ENCODE peak calls at places on chromosome 22, in six cellular contexts. One of them, this sample, is unnamed.

GRCh38 chr22:32331236-32331917 is 26.3 kb upstream of the RFPL3 start:
- DNase-seq in NCI-H1417: no peak
- DNase-seq in DMS153: no peak
- DNase-seq in A673: peak
- DNase-seq in kidney tubule cell: no peak
- DNase-seq in brain microvascular endothelial cell: no peak
- DNase-seq in this sample: no peak

GRCh38 chr22:26561756-26562417 is 28.0 kb downstream of the TPST2 start:
- DNase-seq in NCI-H1417: no peak
- DNase-seq in DMS153: no peak
- DNase-seq in A673: no peak
- DNase-seq in kidney tubule cell: no peak
- DNase-seq in brain microvascular endothelial cell: no peak
- DNase-seq in this sample: no peak

GRCh38 chr22:38699784-38700183 is 959 bp downstream of the JOSD1 start:
- DNase-seq in NCI-H1417: no peak
- DNase-seq in DMS153: no peak
- DNase-seq in A673: peak
- DNase-seq in kidney tubule cell: peak
- DNase-seq in brain microvascular endothelial cell: no peak
- DNase-seq in this sample: no peak

GRCh38 chr22:36873614-36874308 is 13.0 kb downstream of the NCF4 start:
- DNase-seq in NCI-H1417: no peak
- DNase-seq in DMS153: no peak
- DNase-seq in A673: peak
- DNase-seq in kidney tubule cell: peak
- DNase-seq in brain microvascular endothelial cell: peak
- DNase-seq in this sample: peak

GRCh38 chr22:37676691-37677627 is 1.5 kb downstream of the LGALS1 start:
- DNase-seq in NCI-H1417: peak
- DNase-seq in DMS153: peak
- DNase-seq in A673: peak
- DNase-seq in kidney tubule cell: peak
- DNase-seq in brain microvascular endothelial cell: peak
- DNase-seq in this sample: peak

GRCh38 chr22:24284747-24285203 is 14.1 kb downstream of the SPECC1L start:
- DNase-seq in NCI-H1417: no peak
- DNase-seq in DMS153: no peak
- DNase-seq in A673: no peak
- DNase-seq in kidney tubule cell: peak
- DNase-seq in brain microvascular endothelial cell: peak
- DNase-seq in this sample: no peak

GRCh38 chr22:35609261-35609660 is 7.9 kb downstream of the MB start:
- DNase-seq in NCI-H1417: no peak
- DNase-seq in DMS153: no peak
- DNase-seq in A673: no peak
- DNase-seq in kidney tubule cell: no peak
- DNase-seq in brain microvascular endothelial cell: no peak
- DNase-seq in this sample: no peak

GRCh38 chr22:21087119-21087518 is 41.4 kb downstream of the LRRC74B start:
- DNase-seq in NCI-H1417: no peak
- DNase-seq in DMS153: no peak
- DNase-seq in A673: no peak
- DNase-seq in kidney tubule cell: no peak
- DNase-seq in brain microvascular endothelial cell: no peak
- DNase-seq in this sample: no peak

GRCh38 chr22:40036591-40037225 is 42.0 kb downstream of the FAM83F start:
- DNase-seq in NCI-H1417: peak
- DNase-seq in DMS153: no peak
- DNase-seq in A673: peak
- DNase-seq in kidney tubule cell: peak
- DNase-seq in brain microvascular endothelial cell: peak
- DNase-seq in this sample: peak

GRCh38 chr22:25702046-25702445 is 39.9 kb upstream of the MYO18B start:
- DNase-seq in NCI-H1417: peak
- DNase-seq in DMS153: no peak
- DNase-seq in A673: peak
- DNase-seq in kidney tubule cell: peak
- DNase-seq in brain microvascular endothelial cell: no peak
- DNase-seq in this sample: no peak

GRCh38 chr22:30287626-30288413 is 1.5 kb downstream of the CASTOR1 start:
- DNase-seq in NCI-H1417: peak
- DNase-seq in DMS153: peak
- DNase-seq in A673: peak
- DNase-seq in kidney tubule cell: peak
- DNase-seq in brain microvascular endothelial cell: peak
- DNase-seq in this sample: peak

GRCh38 chr22:37173709-37174108 is 14.3 kb downstream of the C1QTNF6 start:
- DNase-seq in NCI-H1417: no peak
- DNase-seq in DMS153: no peak
- DNase-seq in A673: no peak
- DNase-seq in kidney tubule cell: no peak
- DNase-seq in brain microvascular endothelial cell: no peak
- DNase-seq in this sample: no peak

GRCh38 chr22:20531404-20532181 is 24.2 kb downstream of the MED15 start:
- DNase-seq in NCI-H1417: peak
- DNase-seq in DMS153: peak
- DNase-seq in A673: peak
- DNase-seq in kidney tubule cell: peak
- DNase-seq in brain microvascular endothelial cell: peak
- DNase-seq in this sample: no peak

GRCh38 chr22:39136317-39136716 is 16.2 kb downstream of the CBX7 start:
- DNase-seq in NCI-H1417: no peak
- DNase-seq in DMS153: no peak
- DNase-seq in A673: no peak
- DNase-seq in kidney tubule cell: no peak
- DNase-seq in brain microvascular endothelial cell: no peak
- DNase-seq in this sample: no peak

GRCh38 chr22:37504964-37505363 is 14.3 kb downstream of the CARD10 start:
- DNase-seq in NCI-H1417: no peak
- DNase-seq in DMS153: no peak
- DNase-seq in A673: no peak
- DNase-seq in kidney tubule cell: no peak
- DNase-seq in brain microvascular endothelial cell: no peak
- DNase-seq in this sample: no peak

GRCh38 chr22:19429950-19430889 is 1.3 kb downstream of the HIRA start:
- DNase-seq in NCI-H1417: no peak
- DNase-seq in DMS153: no peak
- DNase-seq in A673: peak
- DNase-seq in kidney tubule cell: peak
- DNase-seq in brain microvascular endothelial cell: peak
- DNase-seq in this sample: peak

GRCh38 chr22:44332946-44333345 is 20.2 kb upstream of the SHISAL1 start:
- DNase-seq in NCI-H1417: no peak
- DNase-seq in DMS153: no peak
- DNase-seq in A673: no peak
- DNase-seq in kidney tubule cell: no peak
- DNase-seq in brain microvascular endothelial cell: no peak
- DNase-seq in this sample: no peak

GRCh38 chr22:27987557-27987956 is 68.5 kb upstream of the PITPNB start:
- DNase-seq in NCI-H1417: no peak
- DNase-seq in DMS153: no peak
- DNase-seq in A673: no peak
- DNase-seq in kidney tubule cell: peak
- DNase-seq in brain microvascular endothelial cell: peak
- DNase-seq in this sample: no peak

GRCh38 chr22:36383110-36383581 is 4.6 kb downstream of the MYH9 start:
- DNase-seq in NCI-H1417: no peak
- DNase-seq in DMS153: no peak
- DNase-seq in A673: no peak
- DNase-seq in kidney tubule cell: peak
- DNase-seq in brain microvascular endothelial cell: peak
- DNase-seq in this sample: no peak

GRCh38 chr22:46369716-46370583 is 34.4 kb downstream of the TRMU start:
- DNase-seq in NCI-H1417: no peak
- DNase-seq in DMS153: no peak
- DNase-seq in A673: no peak
- DNase-seq in kidney tubule cell: no peak
- DNase-seq in brain microvascular endothelial cell: no peak
- DNase-seq in this sample: no peak

GRCh38 chr22:35131423-35132050 is 65.6 kb downstream of the ISX start:
- DNase-seq in NCI-H1417: no peak
- DNase-seq in DMS153: no peak
- DNase-seq in A673: no peak
- DNase-seq in kidney tubule cell: no peak
- DNase-seq in brain microvascular endothelial cell: no peak
- DNase-seq in this sample: no peak

GRCh38 chr22:19463491-19464469 is 15.2 kb downstream of the UFD1 start:
- DNase-seq in NCI-H1417: no peak
- DNase-seq in DMS153: no peak
- DNase-seq in A673: no peak
- DNase-seq in kidney tubule cell: no peak
- DNase-seq in brain microvascular endothelial cell: no peak
- DNase-seq in this sample: no peak

GRCh38 chr22:39568278-39568981 is 2.1 kb upstream of the CACNA1I start:
- DNase-seq in NCI-H1417: no peak
- DNase-seq in DMS153: no peak
- DNase-seq in A673: no peak
- DNase-seq in kidney tubule cell: no peak
- DNase-seq in brain microvascular endothelial cell: no peak
- DNase-seq in this sample: no peak

GRCh38 chr22:29695129-29695926 is 24.5 kb upstream of the CABP7 start:
- DNase-seq in NCI-H1417: no peak
- DNase-seq in DMS153: no peak
- DNase-seq in A673: peak
- DNase-seq in kidney tubule cell: no peak
- DNase-seq in brain microvascular endothelial cell: no peak
- DNase-seq in this sample: no peak

GRCh38 chr22:31102441-31103081 is 4.8 kb downstream of the SELENOM start:
- DNase-seq in NCI-H1417: no peak
- DNase-seq in DMS153: no peak
- DNase-seq in A673: no peak
- DNase-seq in kidney tubule cell: peak
- DNase-seq in brain microvascular endothelial cell: peak
- DNase-seq in this sample: no peak

GRCh38 chr22:20748820-20749428 is 25.0 kb upstream of the SERPIND1 start:
- DNase-seq in NCI-H1417: no peak
- DNase-seq in DMS153: no peak
- DNase-seq in A673: no peak
- DNase-seq in kidney tubule cell: no peak
- DNase-seq in brain microvascular endothelial cell: no peak
- DNase-seq in this sample: no peak

GRCh38 chr22:26671317-26672059 is 14.1 kb downstream of the MIAT start:
- DNase-seq in NCI-H1417: peak
- DNase-seq in DMS153: peak
- DNase-seq in A673: no peak
- DNase-seq in kidney tubule cell: peak
- DNase-seq in brain microvascular endothelial cell: no peak
- DNase-seq in this sample: no peak

GRCh38 chr22:44972363-44973083 is 37.3 kb downstream of the PHF21B start:
- DNase-seq in NCI-H1417: no peak
- DNase-seq in DMS153: peak
- DNase-seq in A673: no peak
- DNase-seq in kidney tubule cell: no peak
- DNase-seq in brain microvascular endothelial cell: no peak
- DNase-seq in this sample: no peak

GRCh38 chr22:28075260-28075981 is 156.4 kb upstream of the PITPNB start:
- DNase-seq in NCI-H1417: no peak
- DNase-seq in DMS153: no peak
- DNase-seq in A673: peak
- DNase-seq in kidney tubule cell: peak
- DNase-seq in brain microvascular endothelial cell: peak
- DNase-seq in this sample: no peak

GRCh38 chr22:39176067-39176621 is 23.7 kb upstream of the CBX7 start:
- DNase-seq in NCI-H1417: no peak
- DNase-seq in DMS153: no peak
- DNase-seq in A673: no peak
- DNase-seq in kidney tubule cell: peak
- DNase-seq in brain microvascular endothelial cell: peak
- DNase-seq in this sample: no peak

GRCh38 chr22:50016988-50017700 is 4.6 kb upstream of the IL17REL start:
- DNase-seq in NCI-H1417: no peak
- DNase-seq in DMS153: no peak
- DNase-seq in A673: no peak
- DNase-seq in kidney tubule cell: no peak
- DNase-seq in brain microvascular endothelial cell: no peak
- DNase-seq in this sample: no peak

GRCh38 chr22:48968201-48968959 is 859.3 kb downstream of the BRD1 start:
- DNase-seq in NCI-H1417: no peak
- DNase-seq in DMS153: peak
- DNase-seq in A673: no peak
- DNase-seq in kidney tubule cell: peak
- DNase-seq in brain microvascular endothelial cell: no peak
- DNase-seq in this sample: no peak

GRCh38 chr22:38282397-38282796 is 9.6 kb upstream of the TMEM184B start:
- DNase-seq in NCI-H1417: no peak
- DNase-seq in DMS153: no peak
- DNase-seq in A673: no peak
- DNase-seq in kidney tubule cell: peak
- DNase-seq in brain microvascular endothelial cell: peak
- DNase-seq in this sample: no peak

GRCh38 chr22:30940655-30941362 is 27.8 kb downstream of the MORC2 start:
- DNase-seq in NCI-H1417: no peak
- DNase-seq in DMS153: no peak
- DNase-seq in A673: no peak
- DNase-seq in kidney tubule cell: no peak
- DNase-seq in brain microvascular endothelial cell: no peak
- DNase-seq in this sample: no peak

This sample was measured in HAP-1.